ENCODE peak calls at places on chromosome 3, in seven cellular contexts. G is suprapubic skin, L is A549, N is HCT116, E is heart left ventricle, Z is body of pancreas, B is IMR-90. O is an unnamed sample.

GRCh38 chr3:113141543-113141942 is 69.8 kb upstream of the BOC start:
- DNase-seq in B (no peak), E (no peak), N (no peak), L (no peak), G (no peak), Z (no peak), O (no peak)

GRCh38 chr3:13011369-13012227 is 61.6 kb downstream of the IQSEC1 start:
- DNase-seq in G (no peak), E (no peak), N (no peak), L (no peak), B (no peak), Z (no peak), O (no peak)

GRCh38 chr3:10312391-10312790 is 8.5 kb downstream of the SEC13 start:
- DNase-seq in L (no peak), N (no peak), B (no peak), E (no peak), G (no peak), Z (no peak), O (no peak)

GRCh38 chr3:40741729-40742128 is 217.0 kb downstream of the ZNF621 start:
- DNase-seq in E (peak; percentile 64), L (peak; percentile 6), N (no peak), Z (no peak), B (peak; percentile 1), G (no peak), O (no peak)

GRCh38 chr3:50204804-50205718 is at the start of gene SLC38A3:
- DNase-seq in G (no peak), Z (peak; percentile 75), N (no peak), E (peak; percentile 34), L (no peak), B (no peak), O (peak; percentile 69)

GRCh38 chr3:119294889-119295769 is 946 bp downstream of the ARHGAP31 start:
- DNase-seq in B (peak; percentile 37), E (peak; percentile 43), N (no peak), Z (peak; percentile 34), G (peak; percentile 82), L (peak; percentile 28), O (peak; percentile 39)

GRCh38 chr3:189355481-189356201 is 183.9 kb downstream of the TPRG1 start:
- DNase-seq in N (peak; percentile 67), L (peak; percentile 89), E (no peak), G (no peak), B (peak; percentile 16), Z (no peak), O (no peak)

GRCh38 chr3:122892118-122892517 is 97.2 kb downstream of the SLC49A4 start:
- DNase-seq in N (no peak), L (no peak), B (no peak), Z (no peak), E (no peak), G (no peak), O (no peak)

GRCh38 chr3:123289336-123290106 is 87.8 kb downstream of the SEC22A start:
- DNase-seq in G (no peak), L (no peak), E (no peak), B (no peak), Z (no peak), N (no peak), O (no peak)

GRCh38 chr3:194874206-194874605 is 188.5 kb downstream of the FAM43A start:
- DNase-seq in B (no peak), Z (no peak), E (no peak), L (no peak), N (no peak), G (peak; percentile 28), O (no peak)

GRCh38 chr3:35965908-35966307 is 326.6 kb downstream of the ARPP21 start:
- DNase-seq in N (no peak), E (no peak), Z (no peak), G (no peak), L (peak; percentile 49), B (peak; percentile 55), O (no peak)

GRCh38 chr3:131796558-131796957 is 238.3 kb downstream of the CPNE4 start:
- DNase-seq in Z (no peak), B (no peak), E (no peak), G (no peak), N (no peak), L (no peak), O (no peak)

GRCh38 chr3:12489832-12490231 is 5.6 kb downstream of the TSEN2 start:
- DNase-seq in N (no peak), B (no peak), Z (no peak), L (no peak), E (no peak), G (no peak), O (no peak)

GRCh38 chr3:124986153-124987143 is 51.9 kb upstream of the MUC13 start:
- DNase-seq in Z (no peak), L (peak; percentile 78), N (peak; percentile 91), B (peak; percentile 96), E (no peak), G (no peak), O (no peak)

GRCh38 chr3:35473956-35474355 is 165.4 kb upstream of the ARPP21 start:
- DNase-seq in N (no peak), E (no peak), G (no peak), B (no peak), Z (no peak), L (no peak), O (no peak)

GRCh38 chr3:23115171-23115877 is 87.8 kb upstream of the UBE2E2 start:
- DNase-seq in Z (no peak), B (no peak), G (no peak), E (no peak), L (no peak), N (no peak), O (no peak)

GRCh38 chr3:9156604-9157003 is 92.8 kb downstream of the SRGAP3 start:
- DNase-seq in E (no peak), L (no peak), N (no peak), Z (no peak), G (no peak), B (no peak), O (no peak)

GRCh38 chr3:104273046-104273649 is 1093.6 kb upstream of the ALCAM start:
- DNase-seq in N (peak; percentile 19), B (peak; percentile 53), Z (no peak), L (peak; percentile 33), E (no peak), G (no peak), O (no peak)

GRCh38 chr3:161035711-161036110 is 69.4 kb downstream of the B3GALNT1 start:
- DNase-seq in L (no peak), B (no peak), E (no peak), G (no peak), N (no peak), Z (no peak), O (no peak)

GRCh38 chr3:117439812-117440211 is 730.2 kb downstream of the TUSC7 start:
- DNase-seq in B (peak; percentile 45), L (peak; percentile 24), E (no peak), Z (peak; percentile 15), N (no peak), G (no peak), O (no peak)

GRCh38 chr3:64687781-64688515 is at the start of gene ADAMTS9:
- DNase-seq in Z (peak; percentile 61), N (no peak), E (peak; percentile 87), B (peak; percentile 60), L (peak; percentile 35), G (peak; percentile 82), O (peak; percentile 83)

GRCh38 chr3:71063768-71064287 is 519.7 kb downstream of the FOXP1 start:
- DNase-seq in E (peak; percentile 51), L (no peak), Z (peak; percentile 29), N (no peak), G (no peak), B (peak; percentile 45), O (peak; percentile 40)
- TF ChIP-seq POLR2A in E (no peak), L (no peak), Z (no peak), N (no peak), G (no peak), B (peak; percentile 42), O (no peak)

GRCh38 chr3:47083786-47084185 is 80.1 kb downstream of the SETD2 start:
- DNase-seq in L (no peak), B (no peak), Z (no peak), E (no peak), G (no peak), N (no peak), O (no peak)
- H3K27ac ChIP-seq in L (no peak overlapping the region), B (no peak overlapping the region), Z (no peak overlapping the region), E (no peak overlapping the region), G (no peak overlapping the region), N (no peak overlapping the region), O (no peak overlapping the region)

DNA sequence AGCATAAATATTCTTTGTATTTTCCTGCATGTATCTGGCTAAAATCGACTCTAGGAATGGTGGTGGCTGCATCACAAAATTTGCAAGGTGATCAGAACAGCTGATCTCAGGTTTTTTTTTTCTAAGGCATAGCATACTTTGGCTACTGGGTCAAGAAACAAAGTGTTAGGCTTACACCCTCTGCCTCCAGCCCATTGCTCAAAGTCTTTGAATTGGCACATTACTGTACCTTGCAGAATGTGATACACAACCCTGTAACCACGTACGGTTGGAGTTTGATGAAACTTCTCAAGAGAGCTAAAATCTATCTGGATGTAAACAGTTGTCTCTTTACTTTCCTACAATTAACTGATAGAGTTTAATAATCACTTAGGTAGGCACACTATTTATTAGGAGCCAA is 188.1 kb downstream of the THRB start:
- DNase-seq in N (no peak), E (no peak), Z (no peak), G (no peak), B (no peak), L (no peak), O (no peak)
- H3K4me1 ChIP-seq in N (no peaks in the 10 kb centered on the region), E (peaks cover 18% of the 10 kb centered on the region), Z (peaks cover 11% of the 10 kb centered on the region), G (peaks cover 8% of the 10 kb centered on the region), B (no peaks in the 10 kb centered on the region), L (peaks cover 24% of the 10 kb centered on the region), O (no peaks in the 10 kb centered on the region)

DNA sequence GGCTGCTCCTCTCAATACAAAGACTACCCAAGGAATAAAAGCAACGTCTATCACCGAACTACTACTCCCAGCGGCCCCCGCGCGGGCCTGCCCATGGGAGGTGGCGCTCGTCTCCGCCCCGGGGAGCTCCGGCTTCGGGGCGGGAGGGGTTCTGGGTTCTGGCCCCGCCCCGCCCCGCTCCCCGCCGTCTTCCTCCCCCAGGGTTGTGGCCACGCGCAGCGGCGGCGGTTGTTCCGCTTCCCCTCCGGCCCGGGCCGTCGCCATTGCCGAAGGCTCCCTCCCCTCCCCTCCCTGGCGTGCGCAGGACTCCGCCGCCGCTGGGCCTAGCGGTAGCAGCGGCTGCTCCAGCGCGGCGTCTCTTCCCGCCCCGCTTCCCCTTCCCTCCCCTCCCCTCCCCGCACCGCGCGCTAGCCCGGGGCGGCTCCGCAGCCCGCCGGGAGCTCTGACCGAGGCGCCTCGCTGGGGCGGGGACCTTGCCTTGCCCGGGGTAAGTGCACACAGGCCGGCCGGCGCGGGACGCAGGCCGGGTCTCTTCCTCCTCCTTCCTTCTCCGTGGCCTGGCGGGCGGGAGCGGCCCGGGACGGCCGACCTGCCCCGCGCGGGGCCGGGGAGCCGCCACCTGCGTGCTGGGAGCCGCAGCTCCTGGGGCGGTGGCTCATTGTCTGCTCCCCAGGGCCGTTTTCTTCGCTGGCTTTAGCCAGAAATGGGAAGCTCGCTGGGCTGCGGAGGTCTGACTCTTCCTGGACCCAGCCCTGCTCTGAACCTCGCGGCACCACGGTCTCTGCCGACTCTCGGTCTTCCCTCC is at the start of gene PAK2:
- DNase-seq in Z (peak; percentile 88), L (peak; percentile 85), N (peak; percentile 67), E (peak; percentile 95), B (peak; percentile 79), G (peak; percentile 94), O (peak; percentile 89)
- TF ChIP-seq POLR2A in Z (peak; percentile 37), L (peak; percentile 78), N (no peak), E (no peak), B (peak; percentile 73), G (no peak), O (peak; percentile 46)